ENCODE peak calls at places on chromosome 22, in nine cellular contexts. One of them, this sample, is unnamed.
A peak's percentile ranks its signal among the peaks of the same experiment; 100 is the strongest.

GRCh38 chr22:17342361-17342760 is 26.9 kb upstream of the CECR2 start:
- DNase-seq in Peyer's patch: no peak
- DNase-seq in GM23338: no peak
- DNase-seq in OCI-LY7: no peak
- DNase-seq in left ventricle myocardium inferior: no peak
- DNase-seq in Panc1: no peak
- DNase-seq in fibroblast of lung: no peak
- DNase-seq in dorsolateral prefrontal cortex: no peak
- DNase-seq in cardiac muscle cell: no peak
- DNase-seq in this sample: no peak

GRCh38 chr22:40512426-40513136 is 123.9 kb downstream of the MRTFA start:
- DNase-seq in dorsolateral prefrontal cortex: no peak
- DNase-seq in OCI-LY7: no peak
- DNase-seq in left ventricle myocardium inferior: no peak
- DNase-seq in cardiac muscle cell: no peak
- DNase-seq in Peyer's patch: no peak
- DNase-seq in fibroblast of lung: peak; percentile 99
- DNase-seq in GM23338: no peak
- DNase-seq in Panc1: peak; percentile 63
- DNase-seq in this sample: no peak

GRCh38 chr22:49968313-49968830 is 7.8 kb downstream of the PIM3 start:
- DNase-seq in OCI-LY7: no peak
- DNase-seq in fibroblast of lung: no peak
- DNase-seq in GM23338: no peak
- DNase-seq in dorsolateral prefrontal cortex: peak; percentile 47
- DNase-seq in left ventricle myocardium inferior: peak; percentile 23
- DNase-seq in Peyer's patch: peak; percentile 15
- DNase-seq in cardiac muscle cell: no peak
- DNase-seq in Panc1: no peak
- DNase-seq in this sample: no peak

GRCh38 chr22:19287889-19288288 is 3.6 kb downstream of the CLTCL1 start:
- DNase-seq in GM23338: no peak
- DNase-seq in fibroblast of lung: peak; percentile 94
- DNase-seq in cardiac muscle cell: no peak
- DNase-seq in left ventricle myocardium inferior: no peak
- DNase-seq in Peyer's patch: no peak
- DNase-seq in OCI-LY7: no peak
- DNase-seq in dorsolateral prefrontal cortex: no peak
- DNase-seq in Panc1: no peak
- DNase-seq in this sample: no peak

GRCh38 chr22:38967451-38968450 is 10.3 kb downstream of the APOBEC3A start:
- DNase-seq in dorsolateral prefrontal cortex: no peak
- DNase-seq in Panc1: no peak
- DNase-seq in OCI-LY7: no peak
- DNase-seq in GM23338: no peak
- DNase-seq in left ventricle myocardium inferior: no peak
- DNase-seq in Peyer's patch: no peak
- DNase-seq in fibroblast of lung: no peak
- DNase-seq in cardiac muscle cell: no peak
- DNase-seq in this sample: no peak

GRCh38 chr22:39344046-39344390 is 5.8 kb upstream of the SYNGR1 start:
- DNase-seq in Peyer's patch: no peak
- DNase-seq in cardiac muscle cell: no peak
- DNase-seq in GM23338: no peak
- DNase-seq in fibroblast of lung: no peak
- DNase-seq in left ventricle myocardium inferior: no peak
- DNase-seq in dorsolateral prefrontal cortex: no peak
- DNase-seq in Panc1: no peak
- DNase-seq in OCI-LY7: no peak
- DNase-seq in this sample: no peak

GRCh38 chr22:39351689-39352214 is 2.0 kb downstream of the SYNGR1 start:
- DNase-seq in cardiac muscle cell: peak; percentile 43
- DNase-seq in left ventricle myocardium inferior: no peak
- DNase-seq in Peyer's patch: peak; percentile 79
- DNase-seq in Panc1: no peak
- DNase-seq in dorsolateral prefrontal cortex: no peak
- DNase-seq in fibroblast of lung: peak; percentile 64
- DNase-seq in OCI-LY7: peak; percentile 60
- DNase-seq in GM23338: peak; percentile 64
- DNase-seq in this sample: no peak

GRCh38 chr22:45090364-45090960 is 73.3 kb upstream of the NUP50 start:
- DNase-seq in left ventricle myocardium inferior: no peak
- DNase-seq in Panc1: no peak
- DNase-seq in cardiac muscle cell: peak; percentile 48
- DNase-seq in dorsolateral prefrontal cortex: no peak
- DNase-seq in fibroblast of lung: peak; percentile 59
- DNase-seq in Peyer's patch: no peak
- DNase-seq in OCI-LY7: no peak
- DNase-seq in GM23338: peak; percentile 85
- DNase-seq in this sample: no peak

GRCh38 chr22:29093980-29094379 is 21.1 kb downstream of the KREMEN1 start:
- DNase-seq in cardiac muscle cell: no peak
- DNase-seq in OCI-LY7: no peak
- DNase-seq in left ventricle myocardium inferior: no peak
- DNase-seq in Peyer's patch: no peak
- DNase-seq in fibroblast of lung: peak; percentile 60
- DNase-seq in Panc1: no peak
- DNase-seq in GM23338: no peak
- DNase-seq in dorsolateral prefrontal cortex: no peak
- DNase-seq in this sample: no peak

GRCh38 chr22:29000225-29000556 is 61.4 kb downstream of the C22orf31 start:
- DNase-seq in Panc1: no peak
- DNase-seq in OCI-LY7: no peak
- DNase-seq in left ventricle myocardium inferior: no peak
- DNase-seq in dorsolateral prefrontal cortex: no peak
- DNase-seq in fibroblast of lung: peak; percentile 36
- DNase-seq in cardiac muscle cell: no peak
- DNase-seq in Peyer's patch: no peak
- DNase-seq in GM23338: peak; percentile 84
- DNase-seq in this sample: no peak

DNA sequence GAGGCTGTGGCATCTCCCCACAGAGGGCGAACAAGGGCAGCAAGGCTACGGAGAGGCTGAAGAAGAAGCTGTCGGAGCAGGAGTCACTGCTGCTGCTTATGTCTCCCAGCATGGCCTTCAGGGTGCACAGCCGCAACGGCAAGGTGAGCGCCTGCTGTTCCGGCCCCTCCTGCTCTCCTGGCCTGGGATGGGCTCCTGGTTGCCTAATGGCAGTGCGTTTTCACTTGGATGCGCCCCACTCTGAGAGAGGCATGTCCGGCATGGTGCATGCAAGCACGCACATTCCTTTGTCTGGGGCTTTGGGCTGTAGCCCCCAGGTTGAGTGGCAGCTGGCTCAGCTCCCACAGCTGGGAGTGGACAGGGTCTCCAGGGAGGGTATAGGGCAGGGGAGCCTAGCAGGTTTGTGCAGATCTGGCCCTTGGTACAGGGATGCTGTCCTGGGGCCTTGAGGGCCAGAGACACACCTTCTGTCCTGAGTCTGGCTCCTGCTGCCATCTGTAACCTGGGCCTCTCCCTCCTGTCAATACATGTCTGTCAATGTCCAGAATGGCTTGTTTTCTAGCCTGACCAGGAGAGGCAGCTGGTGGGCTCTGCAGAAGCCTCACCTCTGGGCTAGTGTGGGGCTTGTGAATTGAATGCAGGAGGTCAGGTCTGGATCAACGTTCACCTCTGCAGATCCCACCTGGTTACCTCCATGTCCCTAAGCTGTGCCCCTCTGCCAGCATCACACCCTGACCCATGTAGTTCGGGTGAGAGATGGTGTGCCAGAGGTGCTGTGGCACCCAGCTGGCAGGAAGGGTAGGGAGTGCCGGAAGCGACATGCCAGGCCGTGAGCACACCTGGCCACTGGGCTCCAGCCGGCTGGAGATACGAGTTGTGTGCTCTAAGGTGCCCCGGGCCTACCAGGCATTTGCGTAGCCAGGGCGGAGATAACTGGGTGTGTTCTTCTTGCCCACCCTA is 107.1 kb downstream of the BCR start:
- DNase-seq in OCI-LY7: no peak
- DNase-seq in cardiac muscle cell: no peak
- DNase-seq in Panc1: no peak
- DNase-seq in left ventricle myocardium inferior: no peak
- DNase-seq in fibroblast of lung: no peak
- DNase-seq in dorsolateral prefrontal cortex: no peak
- DNase-seq in Peyer's patch: no peak
- DNase-seq in GM23338: no peak
- DNase-seq in this sample: no peak
- H3K27ac ChIP-seq in OCI-LY7: no peak overlapping the region
- H3K27ac ChIP-seq in cardiac muscle cell: no peak overlapping the region
- H3K27ac ChIP-seq in Panc1: no peak overlapping the region
- H3K27ac ChIP-seq in left ventricle myocardium inferior: no peak overlapping the region
- H3K27ac ChIP-seq in fibroblast of lung: no peak overlapping the region
- H3K27ac ChIP-seq in dorsolateral prefrontal cortex: no peak overlapping the region
- H3K27ac ChIP-seq in Peyer's patch: no peak overlapping the region
- H3K27ac ChIP-seq in GM23338: no peak overlapping the region
- H3K27ac ChIP-seq in this sample: no peak overlapping the region

GRCh38 chr22:35725521-35725920 is 7.8 kb downstream of the APOL5 start:
- DNase-seq in fibroblast of lung: no peak
- DNase-seq in cardiac muscle cell: no peak
- DNase-seq in GM23338: no peak
- DNase-seq in OCI-LY7: no peak
- DNase-seq in dorsolateral prefrontal cortex: no peak
- DNase-seq in left ventricle myocardium inferior: no peak
- DNase-seq in Peyer's patch: no peak
- DNase-seq in Panc1: no peak
- DNase-seq in this sample: no peak

GRCh38 chr22:35727436-35727835 is 9.8 kb downstream of the APOL5 start:
- DNase-seq in GM23338: no peak
- DNase-seq in fibroblast of lung: no peak
- DNase-seq in dorsolateral prefrontal cortex: no peak
- DNase-seq in Peyer's patch: no peak
- DNase-seq in Panc1: no peak
- DNase-seq in cardiac muscle cell: peak; percentile 33
- DNase-seq in OCI-LY7: no peak
- DNase-seq in left ventricle myocardium inferior: no peak
- DNase-seq in this sample: no peak

GRCh38 chr22:35726933-35727332 is 9.3 kb downstream of the APOL5 start:
- DNase-seq in Peyer's patch: no peak
- DNase-seq in GM23338: no peak
- DNase-seq in fibroblast of lung: no peak
- DNase-seq in cardiac muscle cell: no peak
- DNase-seq in OCI-LY7: peak; percentile 75
- DNase-seq in left ventricle myocardium inferior: no peak
- DNase-seq in dorsolateral prefrontal cortex: no peak
- DNase-seq in Panc1: no peak
- DNase-seq in this sample: no peak

GRCh38 chr22:35728639-35729308 is 11.1 kb downstream of the APOL5 start:
- DNase-seq in GM23338: no peak
- DNase-seq in OCI-LY7: peak; percentile 91
- DNase-seq in Panc1: no peak
- DNase-seq in dorsolateral prefrontal cortex: no peak
- DNase-seq in Peyer's patch: no peak
- DNase-seq in cardiac muscle cell: no peak
- DNase-seq in fibroblast of lung: no peak
- DNase-seq in left ventricle myocardium inferior: no peak
- DNase-seq in this sample: no peak

DNA sequence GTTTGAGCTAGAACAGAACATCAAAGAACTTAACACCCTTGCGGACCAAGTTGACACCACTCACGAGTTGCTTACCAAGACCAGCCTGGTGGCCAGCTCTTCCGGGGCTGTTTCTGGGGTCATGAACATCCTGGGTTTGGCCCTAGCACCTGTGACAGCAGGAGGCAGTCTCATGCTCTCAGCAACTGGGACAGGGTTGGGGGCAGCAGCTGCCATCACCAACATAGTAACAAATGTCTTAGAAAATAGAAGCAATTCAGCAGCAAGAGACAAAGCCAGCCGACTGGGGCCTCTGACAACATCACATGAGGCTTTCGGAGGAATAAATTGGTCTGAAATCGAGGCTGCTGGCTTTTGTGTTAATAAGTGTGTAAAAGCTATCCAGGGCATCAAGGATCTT is 8.7 kb downstream of the APOL5 start:
- DNase-seq in GM23338: no peak
- DNase-seq in Panc1: no peak
- DNase-seq in Peyer's patch: no peak
- DNase-seq in cardiac muscle cell: no peak
- DNase-seq in dorsolateral prefrontal cortex: no peak
- DNase-seq in OCI-LY7: peak; percentile 74
- DNase-seq in left ventricle myocardium inferior: no peak
- DNase-seq in fibroblast of lung: no peak
- DNase-seq in this sample: no peak
- H3K4me3 ChIP-seq in GM23338: no peak overlapping the region
- H3K4me3 ChIP-seq in Panc1: no peak overlapping the region
- H3K4me3 ChIP-seq in Peyer's patch: no peak overlapping the region
- H3K4me3 ChIP-seq in cardiac muscle cell: no peak overlapping the region
- H3K4me3 ChIP-seq in dorsolateral prefrontal cortex: no peak overlapping the region
- H3K4me3 ChIP-seq in OCI-LY7: peak overlapping the region; percentile 50
- H3K4me3 ChIP-seq in left ventricle myocardium inferior: no peak overlapping the region
- H3K4me3 ChIP-seq in fibroblast of lung: no peak overlapping the region
- H3K4me3 ChIP-seq in this sample: no peak overlapping the region

GRCh38 chr22:23203452-23204124 is 23.3 kb downstream of the BCR start:
- DNase-seq in GM23338: no peak
- DNase-seq in left ventricle myocardium inferior: no peak
- DNase-seq in Peyer's patch: no peak
- DNase-seq in Panc1: no peak
- DNase-seq in dorsolateral prefrontal cortex: no peak
- DNase-seq in OCI-LY7: no peak
- DNase-seq in cardiac muscle cell: no peak
- DNase-seq in fibroblast of lung: no peak
- DNase-seq in this sample: no peak
- TF ChIP-seq CTCF in GM23338: no peak
- TF ChIP-seq CTCF in left ventricle myocardium inferior: no peak
- TF ChIP-seq CTCF in Peyer's patch: no peak
- TF ChIP-seq CTCF in Panc1: no peak
- TF ChIP-seq CTCF in dorsolateral prefrontal cortex: no peak
- TF ChIP-seq CTCF in OCI-LY7: no peak
- TF ChIP-seq CTCF in cardiac muscle cell: no peak
- TF ChIP-seq CTCF in fibroblast of lung: no peak
- TF ChIP-seq CTCF in this sample: no peak

GRCh38 chr22:43293661-43294392 is 49.3 kb downstream of the SCUBE1 start:
- DNase-seq in left ventricle myocardium inferior: no peak
- DNase-seq in Peyer's patch: no peak
- DNase-seq in cardiac muscle cell: no peak
- DNase-seq in GM23338: no peak
- DNase-seq in Panc1: no peak
- DNase-seq in dorsolateral prefrontal cortex: no peak
- DNase-seq in fibroblast of lung: no peak
- DNase-seq in OCI-LY7: no peak
- DNase-seq in this sample: peak; percentile 94
- H3K27ac ChIP-seq in left ventricle myocardium inferior: no peak overlapping the region
- H3K27ac ChIP-seq in Peyer's patch: peak overlapping the region; percentile 78
- H3K27ac ChIP-seq in cardiac muscle cell: no peak overlapping the region
- H3K27ac ChIP-seq in GM23338: no peak overlapping the region
- H3K27ac ChIP-seq in Panc1: no peak overlapping the region
- H3K27ac ChIP-seq in dorsolateral prefrontal cortex: no peak overlapping the region
- H3K27ac ChIP-seq in fibroblast of lung: peak overlapping the region; percentile 27
- H3K27ac ChIP-seq in OCI-LY7: no peak overlapping the region
- H3K27ac ChIP-seq in this sample: peak overlapping the region; percentile 72

GRCh38 chr22:23061471-23062280 is 8.6 kb upstream of the GNAZ start:
- DNase-seq in left ventricle myocardium inferior: no peak
- DNase-seq in OCI-LY7: peak; percentile 58
- DNase-seq in GM23338: no peak
- DNase-seq in Peyer's patch: peak; percentile 8
- DNase-seq in dorsolateral prefrontal cortex: no peak
- DNase-seq in fibroblast of lung: no peak
- DNase-seq in cardiac muscle cell: no peak
- DNase-seq in Panc1: no peak
- DNase-seq in this sample: no peak
- H3K4me3 ChIP-seq in left ventricle myocardium inferior: no peak overlapping the region
- H3K4me3 ChIP-seq in OCI-LY7: no peak overlapping the region
- H3K4me3 ChIP-seq in GM23338: no peak overlapping the region
- H3K4me3 ChIP-seq in Peyer's patch: no peak overlapping the region
- H3K4me3 ChIP-seq in dorsolateral prefrontal cortex: no peak overlapping the region
- H3K4me3 ChIP-seq in fibroblast of lung: no peak overlapping the region
- H3K4me3 ChIP-seq in cardiac muscle cell: no peak overlapping the region
- H3K4me3 ChIP-seq in Panc1: no peak overlapping the region
- H3K4me3 ChIP-seq in this sample: no peak overlapping the region

This sample was measured in WERI-Rb-1.